ENCODE peak calls at places on chromosome 17, in nine cellular contexts. A, W, N, Q, H, O, J, E and P are unnamed samples.

GRCh38 chr17:48056879-48057278 is 8.7 kb downstream of the NFE2L1 start:
- DNase-seq in A (no peak), W (no peak), N (no peak), Q (no peak), H (no peak), O (no peak), J (no peak), E (no peak), P (no peak)

GRCh38 chr17:43900183-43900857 is 7.0 kb downstream of the MPP2 start:
- DNase-seq in A (peak), W (peak), N (peak), Q (peak), H (peak), O (peak), J (no peak), E (no peak), P (peak)

GRCh38 chr17:57281887-57282653 is 25.7 kb downstream of the MSI2 start:
- DNase-seq in A (no peak), W (no peak), N (no peak), Q (no peak), H (no peak), O (no peak), J (no peak), E (no peak), P (no peak)

GRCh38 chr17:8226536-8227237 is 16.3 kb upstream of the AURKB start:
- DNase-seq in A (peak), W (peak), N (peak), Q (peak), H (no peak), O (peak), J (peak), E (peak), P (peak)

GRCh38 chr17:40349477-40350409 is 14.8 kb downstream of the GJD3 start:
- DNase-seq in A (no peak), W (no peak), N (no peak), Q (peak), H (no peak), O (peak), J (no peak), E (no peak), P (no peak)

GRCh38 chr17:9522074-9522473 is 53.5 kb downstream of the STX8 start:
- DNase-seq in A (peak), W (peak), N (no peak), Q (no peak), H (no peak), O (peak), J (no peak), E (no peak), P (peak)

GRCh38 chr17:48486557-48486956 is 44.3 kb downstream of the HOXB1 start:
- DNase-seq in A (peak), W (no peak), N (no peak), Q (no peak), H (no peak), O (no peak), J (peak), E (no peak), P (peak)

GRCh38 chr17:511001-511690 is 158.5 kb upstream of the RPH3AL start:
- DNase-seq in A (no peak), W (no peak), N (no peak), Q (no peak), H (no peak), O (no peak), J (peak), E (no peak), P (peak)

GRCh38 chr17:57889892-57890856 is 40.3 kb upstream of the MRPS23 start:
- DNase-seq in A (peak), W (peak), N (peak), Q (peak), H (no peak), O (peak), J (peak), E (peak), P (peak)

GRCh38 chr17:44348234-44348987 is 3.3 kb downstream of the GRN start:
- DNase-seq in A (no peak), W (no peak), N (no peak), Q (no peak), H (no peak), O (no peak), J (no peak), E (no peak), P (no peak)

GRCh38 chr17:79947351-79948031 is 88.2 kb downstream of the TBC1D16 start:
- DNase-seq in A (no peak), W (no peak), N (peak), Q (peak), H (no peak), O (no peak), J (no peak), E (no peak), P (peak)

GRCh38 chr17:27457731-27458523 is 1.7 kb downstream of the KSR1 start:
- DNase-seq in A (peak), W (peak), N (no peak), Q (no peak), H (no peak), O (no peak), J (peak), E (no peak), P (peak)

GRCh38 chr17:9086577-9086976 is 65.3 kb downstream of the NTN1 start:
- DNase-seq in A (no peak), W (no peak), N (no peak), Q (no peak), H (no peak), O (no peak), J (no peak), E (no peak), P (no peak)

GRCh38 chr17:2932946-2933345 is 130.5 kb downstream of the OR1D5 start:
- DNase-seq in A (no peak), W (no peak), N (no peak), Q (no peak), H (no peak), O (no peak), J (no peak), E (no peak), P (no peak)

GRCh38 chr17:31571124-31571892 is 179.8 kb downstream of the RAB11FIP4 start:
- DNase-seq in A (peak), W (no peak), N (no peak), Q (no peak), H (peak), O (peak), J (no peak), E (no peak), P (peak)

GRCh38 chr17:68288804-68289203 is 2.1 kb downstream of the SLC16A6 start:
- DNase-seq in A (no peak), W (no peak), N (no peak), Q (no peak), H (no peak), O (no peak), J (no peak), E (no peak), P (no peak)

GRCh38 chr17:17505151-17505550 is 9.0 kb upstream of the RASD1 start:
- DNase-seq in A (no peak), W (no peak), N (no peak), Q (no peak), H (no peak), O (no peak), J (no peak), E (no peak), P (no peak)

GRCh38 chr17:76969598-76970172 is 101.5 kb downstream of the MGAT5B start:
- DNase-seq in A (peak), W (no peak), N (no peak), Q (no peak), H (peak), O (no peak), J (no peak), E (no peak), P (no peak)

GRCh38 chr17:11737290-11737679 is 139.0 kb downstream of the DNAH9 start:
- DNase-seq in A (no peak), W (no peak), N (no peak), Q (no peak), H (no peak), O (no peak), J (no peak), E (no peak), P (no peak)

GRCh38 chr17:74353446-74354060 is 8.1 kb downstream of the BTBD17 start:
- DNase-seq in A (no peak), W (no peak), N (no peak), Q (no peak), H (no peak), O (no peak), J (no peak), E (no peak), P (no peak)

GRCh38 chr17:21029032-21029431 is 13.8 kb downstream of the USP22 start:
- DNase-seq in A (peak), W (no peak), N (no peak), Q (no peak), H (no peak), O (no peak), J (peak), E (no peak), P (peak)

GRCh38 chr17:48278755-48279491 is 151.1 kb downstream of the SKAP1 start:
- DNase-seq in A (no peak), W (no peak), N (no peak), Q (peak), H (no peak), O (no peak), J (no peak), E (no peak), P (no peak)

GRCh38 chr17:12348476-12348875 is 317.2 kb upstream of the MYOCD start:
- DNase-seq in A (no peak), W (no peak), N (no peak), Q (no peak), H (no peak), O (no peak), J (no peak), E (no peak), P (peak)

GRCh38 chr17:83133302-83134121 is 54.1 kb downstream of the METRNL start:
- DNase-seq in A (no peak), W (no peak), N (no peak), Q (peak), H (peak), O (no peak), J (no peak), E (no peak), P (no peak)

GRCh38 chr17:83110755-83111154 is 31.3 kb downstream of the METRNL start:
- DNase-seq in A (no peak), W (peak), N (no peak), Q (no peak), H (no peak), O (no peak), J (no peak), E (no peak), P (no peak)

GRCh38 chr17:27529230-27529796 is 73.1 kb downstream of the KSR1 start:
- DNase-seq in A (peak), W (peak), N (no peak), Q (no peak), H (peak), O (no peak), J (no peak), E (no peak), P (peak)

GRCh38 chr17:48037036-48037881 is at the start of gene COPZ2:
- DNase-seq in A (peak), W (peak), N (no peak), Q (peak), H (no peak), O (peak), J (no peak), E (peak), P (peak)

DNA sequence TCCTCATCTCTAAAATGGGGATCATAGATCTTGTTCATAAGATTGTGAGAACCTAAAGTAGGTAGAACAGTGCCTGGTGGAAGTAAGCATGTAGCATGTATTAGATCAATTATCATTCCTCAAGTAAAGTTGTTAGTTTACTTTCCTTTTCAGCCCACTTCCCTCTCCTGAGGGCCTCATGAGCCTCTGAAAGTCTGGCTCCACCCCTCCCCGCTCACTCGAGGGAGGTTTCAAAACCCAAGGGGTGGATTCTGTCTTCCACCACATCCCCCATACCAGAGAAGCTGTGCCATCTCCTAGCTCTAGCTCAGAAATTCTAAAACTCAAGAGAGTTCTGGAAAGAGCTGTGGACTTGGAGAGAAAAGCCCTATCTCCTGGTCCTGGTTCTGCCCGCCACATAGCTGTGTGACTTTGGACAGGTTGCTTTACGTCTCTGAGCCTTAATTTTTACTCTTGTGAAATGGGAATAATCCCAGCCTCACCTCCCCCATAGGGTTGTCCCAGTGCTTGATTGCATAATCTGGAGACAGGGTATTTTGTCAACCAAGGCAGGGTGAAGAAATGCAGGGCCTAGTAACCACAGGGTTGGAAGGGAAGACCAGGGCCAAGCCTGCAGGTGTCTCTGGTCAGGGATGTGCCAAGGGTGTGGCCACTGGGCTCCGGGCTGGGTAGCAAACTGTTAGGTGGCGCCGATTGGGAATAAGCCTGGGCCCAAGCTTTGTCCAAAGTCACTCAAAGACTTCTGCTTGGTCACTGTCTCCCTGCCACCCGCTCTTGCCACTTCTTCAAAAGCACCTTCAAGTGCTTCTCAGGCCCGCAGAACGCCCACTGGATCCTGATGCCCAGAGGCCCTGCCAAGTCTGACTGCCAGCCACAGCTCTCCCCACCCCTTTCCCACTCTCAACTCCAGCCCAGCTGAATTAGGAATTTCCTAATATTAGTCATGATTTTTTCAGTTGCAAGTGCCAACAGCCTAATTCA is 20.4 kb upstream of the COL1A1 start:
- DNase-seq in A (no peak), W (no peak), N (no peak), Q (no peak), H (peak), O (no peak), J (no peak), E (peak), P (peak)
- H3K4me3 ChIP-seq in A (no peak), W (no peak), N (no peak), Q (no peak), H (no peak), O (no peak), J (no peak), E (peak), P (no peak)

GRCh38 chr17:33712120-33712519 is 419.0 kb upstream of the ASIC2 start:
- DNase-seq in A (no peak), W (no peak), N (no peak), Q (no peak), H (no peak), O (no peak), J (no peak), E (no peak), P (no peak)
- TF ChIP-seq CTCF in A (no peak), W (no peak), N (no peak), Q (no peak), H (no peak), O (no peak), J (no peak), E (no peak), P (no peak)

GRCh38 chr17:22703786-22704441 is 1011.6 kb downstream of the KCNJ18 start:
- DNase-seq in A (no peak), W (no peak), N (no peak), Q (no peak), H (no peak), O (no peak), J (no peak), E (no peak), P (no peak)
- H3K4me3 ChIP-seq in A (no peak), W (no peak), N (no peak), Q (no peak), H (no peak), O (no peak), J (no peak), E (no peak), P (no peak)

DNA sequence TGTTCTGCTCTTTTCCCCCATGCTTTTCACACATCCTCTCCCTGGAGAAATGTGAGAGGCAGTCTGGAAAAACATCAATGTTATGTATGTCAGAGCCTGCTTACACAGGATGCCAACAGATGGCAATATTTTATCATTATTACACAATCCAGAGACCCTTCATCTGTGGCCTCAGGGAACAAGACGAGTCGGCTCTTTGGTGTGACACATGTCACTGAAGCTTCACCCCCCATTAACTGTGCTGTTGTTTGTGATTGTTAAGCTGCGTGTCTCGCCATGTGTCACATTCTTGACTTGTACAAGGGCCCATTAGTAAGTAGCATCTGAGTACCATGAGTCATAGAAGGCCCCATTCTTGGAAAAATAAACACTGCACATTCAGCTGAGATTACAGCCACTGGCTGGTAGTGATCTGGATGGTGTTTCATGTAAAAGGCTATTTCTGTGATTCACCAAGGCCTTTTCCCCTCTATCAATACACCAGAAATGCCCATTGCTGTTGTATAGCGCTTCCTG is 682.1 kb upstream of the SOX9 start:
- DNase-seq in A (no peak), W (peak), N (no peak), Q (no peak), H (peak), O (no peak), J (peak), E (no peak), P (peak)
- TF ChIP-seq CTCF in A (no peak), W (no peak), N (no peak), Q (no peak), H (no peak), O (no peak), J (no peak), E (no peak), P (no peak)

GRCh38 chr17:69654981-69655581 is 240.6 kb downstream of the MAP2K6 start:
- DNase-seq in A (no peak), W (peak), N (no peak), Q (no peak), H (peak), O (no peak), J (peak), E (no peak), P (peak)
- H3K4me3 ChIP-seq in A (no peak), W (no peak), N (no peak), Q (no peak), H (no peak), O (no peak), J (no peak), E (no peak), P (no peak)

GRCh38 chr17:35714988-35715387 is 16.5 kb upstream of the RASL10B start:
- DNase-seq in A (no peak), W (no peak), N (no peak), Q (no peak), H (no peak), O (no peak), J (no peak), E (no peak), P (no peak)
- TF ChIP-seq CTCF in A (no peak), W (no peak), N (no peak), Q (no peak), H (no peak), O (no peak), J (no peak), E (no peak), P (no peak)

GRCh38 chr17:50219939-50220465 is 18.6 kb upstream of the COL1A1 start:
- DNase-seq in A (no peak), W (no peak), N (no peak), Q (no peak), H (peak), O (no peak), J (no peak), E (no peak), P (peak)
- H3K4me3 ChIP-seq in A (no peak), W (no peak), N (no peak), Q (no peak), H (no peak), O (no peak), J (no peak), E (peak), P (peak)

GRCh38 chr17:81557276-81558114 is 5.3 kb upstream of the FAAP100 start:
- DNase-seq in A (no peak), W (no peak), N (no peak), Q (no peak), H (no peak), O (no peak), J (no peak), E (no peak), P (no peak)

GRCh38 chr17:81556863-81557262 is 4.7 kb upstream of the FAAP100 start:
- DNase-seq in A (no peak), W (no peak), N (no peak), Q (peak), H (no peak), O (no peak), J (no peak), E (no peak), P (no peak)

GRCh38 chr17:81558115-81558468 is 5.9 kb upstream of the FAAP100 start:
- DNase-seq in A (no peak), W (no peak), N (no peak), Q (no peak), H (no peak), O (no peak), J (no peak), E (no peak), P (no peak)

GRCh38 chr17:81561494-81561885 is 9.3 kb upstream of the FAAP100 start:
- DNase-seq in A (no peak), W (peak), N (no peak), Q (no peak), H (no peak), O (no peak), J (no peak), E (no peak), P (no peak)

GRCh38 chr17:81558941-81559806 is 7.0 kb upstream of the FAAP100 start:
- DNase-seq in A (no peak), W (no peak), N (no peak), Q (no peak), H (no peak), O (no peak), J (no peak), E (no peak), P (peak)
- TF ChIP-seq CTCF in A (no peak), W (peak), N (no peak), Q (no peak), H (no peak), O (peak), J (peak), E (peak), P (peak)